ENCODE peak calls at places on chromosome 4, in eight cellular contexts. F, T, A, N, K, Q, U and Y are unnamed samples.
A peak's percentile ranks its signal among the peaks of the same experiment; 100 is the strongest.

GRCh38 chr4:7929530-7929951 is 10.1 kb downstream of the AFAP1 start:
- DNase-seq in F (no peak), T (no peak), A (peak; percentile 80), N (peak; percentile 72), K (no peak), Q (no peak), U (no peak), Y (no peak)

GRCh38 chr4:100061835-100062234 is 111.8 kb upstream of the H2AZ1 start:
- DNase-seq in F (no peak), T (peak; percentile 56), A (no peak), N (no peak), K (no peak), Q (peak; percentile 38), U (no peak), Y (no peak)

GRCh38 chr4:183441276-183441675 is 3.2 kb upstream of the CDKN2AIP start:
- DNase-seq in F (no peak), T (no peak), A (no peak), N (no peak), K (no peak), Q (no peak), U (no peak), Y (no peak)

GRCh38 chr4:70815370-70815769 is 24.3 kb downstream of the GRSF1 start:
- DNase-seq in F (no peak), T (no peak), A (no peak), N (no peak), K (no peak), Q (no peak), U (no peak), Y (no peak)

GRCh38 chr4:2648159-2648814 is 107.8 kb downstream of the TNIP2 start:
- DNase-seq in F (no peak), T (no peak), A (no peak), N (peak; percentile 47), K (no peak), Q (no peak), U (no peak), Y (peak; percentile 26)

GRCh38 chr4:102665527-102665926 is 95.2 kb downstream of the MANBA start:
- DNase-seq in F (no peak), T (no peak), A (no peak), N (no peak), K (no peak), Q (peak; percentile 2), U (no peak), Y (no peak)

GRCh38 chr4:3873446-3874415 is 107.5 kb downstream of the ADRA2C start:
- DNase-seq in F (no peak), T (no peak), A (no peak), N (peak; percentile 57), K (peak; percentile 5), Q (no peak), U (no peak), Y (no peak)

GRCh38 chr4:105050896-105051295 is 95.8 kb upstream of the TET2 start:
- DNase-seq in F (no peak), T (no peak), A (no peak), N (no peak), K (no peak), Q (peak; percentile 50), U (no peak), Y (no peak)

GRCh38 chr4:6198768-6199343 is 1.5 kb downstream of the JAKMIP1 start:
- DNase-seq in F (no peak), T (peak; percentile 2), A (no peak), N (no peak), K (no peak), Q (no peak), U (no peak), Y (no peak)

GRCh38 chr4:17323619-17324400 is 188.1 kb downstream of the QDPR start:
- DNase-seq in F (no peak), T (peak; percentile 72), A (no peak), N (no peak), K (no peak), Q (peak; percentile 60), U (no peak), Y (no peak)

GRCh38 chr4:74311696-74312313 is 3.5 kb downstream of the EPGN start:
- DNase-seq in F (peak; percentile 18), T (peak; percentile 74), A (no peak), N (no peak), K (no peak), Q (peak; percentile 62), U (no peak), Y (no peak)

GRCh38 chr4:118224239-118224829 is 128.5 kb downstream of the PRSS12 start:
- DNase-seq in F (peak; percentile 18), T (peak; percentile 73), A (no peak), N (no peak), K (no peak), Q (peak; percentile 80), U (no peak), Y (no peak)

GRCh38 chr4:183626168-183626567 is 32.8 kb downstream of the RWDD4 start:
- DNase-seq in F (no peak), T (no peak), A (no peak), N (no peak), K (no peak), Q (no peak), U (no peak), Y (no peak)

GRCh38 chr4:186627226-186627865 is 72.0 kb upstream of the MTNR1A start:
- DNase-seq in F (no peak), T (peak; percentile 45), A (no peak), N (no peak), K (no peak), Q (peak; percentile 52), U (no peak), Y (no peak)

GRCh38 chr4:69731261-69731660 is 29.2 kb downstream of the SULT1B1 start:
- DNase-seq in F (no peak), T (no peak), A (no peak), N (no peak), K (no peak), Q (no peak), U (no peak), Y (no peak)

GRCh38 chr4:69738872-69739271 is 21.5 kb downstream of the SULT1B1 start:
- DNase-seq in F (no peak), T (no peak), A (no peak), N (no peak), K (no peak), Q (no peak), U (no peak), Y (no peak)

GRCh38 chr4:69730002-69730401 is 30.4 kb downstream of the SULT1B1 start:
- DNase-seq in F (no peak), T (no peak), A (no peak), N (no peak), K (no peak), Q (no peak), U (no peak), Y (no peak)

GRCh38 chr4:69731826-69732225 is 28.6 kb downstream of the SULT1B1 start:
- DNase-seq in F (no peak), T (no peak), A (no peak), N (no peak), K (no peak), Q (no peak), U (no peak), Y (no peak)

GRCh38 chr4:69735119-69735518 is 25.3 kb downstream of the SULT1B1 start:
- DNase-seq in F (no peak), T (no peak), A (no peak), N (no peak), K (no peak), Q (no peak), U (no peak), Y (no peak)
- H3K4me3 ChIP-seq in F (no peak overlapping the region), T (no peak overlapping the region), A (no peak overlapping the region), N (no peak overlapping the region), K (no peak overlapping the region), Q (no peak overlapping the region), U (no peak overlapping the region), Y (no peak overlapping the region)

GRCh38 chr4:169256856-169257756 is 13.7 kb downstream of the SH3RF1 start:
- DNase-seq in F (no peak), T (peak; percentile 42), A (no peak), N (no peak), K (no peak), Q (no peak), U (no peak), Y (no peak)
- H3K4me1 ChIP-seq in F (no peaks in the 10 kb centered on the region), T (peaks cover 15% of the 10 kb centered on the region), A (peaks cover 25% of the 10 kb centered on the region), N (peaks cover 78% of the 10 kb centered on the region), K (peaks cover 82% of the 10 kb centered on the region), Q (peaks cover 31% of the 10 kb centered on the region), U (peaks cover 67% of the 10 kb centered on the region), Y (peaks cover 38% of the 10 kb centered on the region)

GRCh38 chr4:1611501-1611870 is 72.6 kb downstream of the FAM53A start:
- DNase-seq in F (no peak), T (no peak), A (no peak), N (peak; percentile 62), K (no peak), Q (no peak), U (peak; percentile 7), Y (no peak)
- H3K4me3 ChIP-seq in F (no peak overlapping the region), T (no peak overlapping the region), A (no peak overlapping the region), N (no peak overlapping the region), K (no peak overlapping the region), Q (no peak overlapping the region), U (no peak overlapping the region), Y (no peak overlapping the region)

GRCh38 chr4:722851-723360 is 17.3 kb downstream of the PCGF3 start:
- DNase-seq in F (no peak), T (no peak), A (no peak), N (no peak), K (no peak), Q (no peak), U (no peak), Y (no peak)
- H3K4me1 ChIP-seq in F (peaks cover 6% of the 10 kb centered on the region), T (peaks cover 39% of the 10 kb centered on the region), A (peaks cover 12% of the 10 kb centered on the region), N (peaks cover 13% of the 10 kb centered on the region), K (peaks cover 49% of the 10 kb centered on the region), Q (peaks cover 15% of the 10 kb centered on the region), U (peaks cover 29% of the 10 kb centered on the region), Y (no peaks in the 10 kb centered on the region)

GRCh38 chr4:25928320-25928955 is 14.4 kb downstream of the SMIM20 start:
- DNase-seq in F (no peak), T (no peak), A (no peak), N (no peak), K (no peak), Q (no peak), U (no peak), Y (no peak)

GRCh38 chr4:25930722-25931354 is 16.8 kb downstream of the SMIM20 start:
- DNase-seq in F (no peak), T (no peak), A (no peak), N (no peak), K (no peak), Q (no peak), U (no peak), Y (no peak)

GRCh38 chr4:25927361-25928040 is 13.5 kb downstream of the SMIM20 start:
- DNase-seq in F (no peak), T (no peak), A (no peak), N (no peak), K (no peak), Q (no peak), U (no peak), Y (no peak)

GRCh38 chr4:25926473-25926872 is 12.5 kb downstream of the SMIM20 start:
- DNase-seq in F (no peak), T (no peak), A (no peak), N (no peak), K (no peak), Q (no peak), U (no peak), Y (no peak)

DNA sequence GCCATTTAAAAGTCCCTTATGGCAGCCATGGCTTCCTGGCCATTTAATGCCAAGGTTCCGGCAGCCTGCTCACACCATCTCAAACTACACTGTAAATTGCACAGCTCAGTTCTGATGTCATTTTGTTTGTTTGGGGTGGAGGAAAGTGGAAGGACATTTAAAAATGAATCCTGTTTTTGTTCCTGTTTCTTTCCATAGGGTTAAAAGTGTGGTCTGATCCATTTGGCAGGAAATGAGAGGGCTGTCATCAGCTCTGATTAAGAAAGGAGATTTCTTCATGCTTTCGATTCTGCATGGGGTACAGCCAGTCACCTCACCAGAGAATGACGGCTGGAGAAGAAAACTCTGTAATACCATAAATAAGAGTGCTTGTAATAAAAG is 14.9 kb downstream of the SMIM20 start:
- DNase-seq in F (no peak), T (no peak), A (no peak), N (no peak), K (no peak), Q (peak; percentile 47), U (no peak), Y (no peak)
- H3K4me3 ChIP-seq in F (no peak overlapping the region), T (peak overlapping the region; percentile 64), A (no peak overlapping the region), N (peak overlapping the region; percentile 9), K (no peak overlapping the region), Q (no peak overlapping the region), U (no peak overlapping the region), Y (no peak overlapping the region)